ENCODE peak calls at places on chromosomes 1 and 21, in eight cellular contexts. J, M, C, I, B, L, W and X are unnamed samples.
A peak's percentile ranks its signal among the peaks of the same experiment; 100 is the strongest.

GRCh38 chr1:116540088-116540487 is 30.7 kb downstream of the CD58 start:
- DNase-seq in W (no peak), M (no peak), I (no peak), J (no peak), B (no peak), L (no peak), C (no peak), X (no peak)

GRCh38 chr1:204260601-204261197 is 46.9 kb upstream of the GOLT1A start:
- DNase-seq in J (no peak), C (no peak), W (no peak), M (no peak), L (no peak), B (no peak), I (no peak), X (no peak)

GRCh38 chr21:42513151-42513984 is at the start of gene SLC37A1:
- DNase-seq in L (peak; percentile 47), M (peak; percentile 88), I (no peak), J (no peak), C (peak; percentile 29), B (no peak), W (no peak), X (peak; percentile 44)

GRCh38 chr1:180027949-180028445 is 73.4 kb downstream of the CEP350 start:
- DNase-seq in L (no peak), J (no peak), C (no peak), M (no peak), B (no peak), I (no peak), W (no peak), X (no peak)

GRCh38 chr21:32771134-32771523 is 426 bp downstream of the PAXBP1 start:
- DNase-seq in W (peak; percentile 43), L (no peak), B (no peak), M (no peak), I (peak; percentile 58), C (peak; percentile 31), J (peak; percentile 69), X (peak; percentile 62)

GRCh38 chr1:242784074-242784473 is 259.6 kb upstream of the PLD5 start:
- DNase-seq in J (no peak), W (no peak), I (no peak), B (no peak), M (no peak), C (no peak), L (no peak), X (no peak)

GRCh38 chr21:15754640-15755039 is 24.9 kb downstream of the USP25 start:
- DNase-seq in L (no peak), J (no peak), W (no peak), B (no peak), C (no peak), I (no peak), M (no peak), X (no peak)

GRCh38 chr1:94037392-94038229 is 83.3 kb downstream of the ABCA4 start:
- DNase-seq in W (no peak), L (no peak), M (no peak), J (no peak), I (no peak), B (no peak), C (no peak), X (no peak)

GRCh38 chr1:171434717-171435346 is 50.5 kb upstream of the PRRC2C start:
- DNase-seq in L (peak; percentile 2), C (no peak), M (no peak), I (no peak), W (peak; percentile 62), B (no peak), J (no peak), X (no peak)

GRCh38 chr1:61138305-61138704 is 55.9 kb downstream of the NFIA start:
- DNase-seq in W (no peak), J (no peak), C (no peak), B (no peak), I (no peak), L (no peak), M (no peak), X (no peak)

GRCh38 chr1:8412183-8412831 is 94.4 kb downstream of the SLC45A1 start:
- DNase-seq in W (peak; percentile 82), C (no peak), M (no peak), I (no peak), B (no peak), J (no peak), L (no peak), X (no peak)

GRCh38 chr1:25529518-25530347 is 13.7 kb upstream of the LDLRAP1 start:
- DNase-seq in L (no peak), M (peak; percentile 83), I (no peak), B (no peak), W (no peak), C (no peak), J (no peak), X (no peak)

GRCh38 chr1:226162898-226163297 is 23.6 kb downstream of the ACBD3 start:
- DNase-seq in B (no peak), C (no peak), W (no peak), I (no peak), L (no peak), J (no peak), M (no peak), X (no peak)
- H3K36me3 ChIP-seq in B (peaks cover 10% of the 10 kb centered on the region), C (peaks cover 31% of the 10 kb centered on the region), W (no peaks in the 10 kb centered on the region), I (peaks cover 29% of the 10 kb centered on the region), L (peaks cover 53% of the 10 kb centered on the region), J (peaks cover 53% of the 10 kb centered on the region), M (peaks cover 17% of the 10 kb centered on the region), X (no peaks in the 10 kb centered on the region)

GRCh38 chr1:109488696-109489095 is 5.0 kb downstream of the ATXN7L2 start:
- DNase-seq in I (no peak), L (no peak), B (no peak), C (no peak), M (no peak), W (no peak), J (no peak), X (no peak)

GRCh38 chr1:109493227-109493626 is 667 bp upstream of the CYB561D1 start:
- DNase-seq in B (no peak), C (no peak), M (no peak), L (no peak), I (no peak), J (no peak), W (no peak), X (no peak)

GRCh38 chr1:109491372-109491771 is 2.5 kb upstream of the CYB561D1 start:
- DNase-seq in M (no peak), B (no peak), L (no peak), W (no peak), J (no peak), C (no peak), I (no peak), X (no peak)

GRCh38 chr1:109490029-109490933 is 3.6 kb upstream of the CYB561D1 start:
- DNase-seq in M (peak; percentile 89), I (peak; percentile 68), W (peak; percentile 70), L (peak; percentile 65), C (peak; percentile 59), B (peak; percentile 78), J (peak; percentile 83), X (no peak)

DNA sequence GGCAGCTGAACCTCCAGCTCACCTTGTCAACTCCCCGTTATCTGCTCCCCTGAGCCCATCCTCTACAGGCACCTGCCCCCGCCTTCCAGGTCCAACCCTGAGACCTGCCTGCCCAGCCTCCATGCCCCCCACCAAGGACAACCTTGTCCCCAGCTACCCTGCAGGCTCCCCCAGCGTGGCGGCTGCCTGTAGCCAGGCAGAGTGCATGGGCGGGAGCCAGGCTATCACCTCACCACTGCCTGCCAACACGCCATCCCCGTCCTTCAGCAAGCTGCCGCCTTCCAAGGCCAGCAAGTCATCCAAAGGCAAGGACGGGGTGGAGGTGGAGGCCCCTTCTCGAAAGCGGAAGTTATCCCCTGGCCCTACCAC is 3.0 kb upstream of the CYB561D1 start:
- DNase-seq in C (no peak), W (no peak), I (no peak), L (no peak), J (no peak), B (no peak), M (no peak), X (no peak)
- H3K36me3 ChIP-seq in C (peaks cover 15% of the 10 kb centered on the region), W (no peaks in the 10 kb centered on the region), I (peaks cover 17% of the 10 kb centered on the region), L (peaks cover 12% of the 10 kb centered on the region), J (no peaks in the 10 kb centered on the region), B (peaks cover 61% of the 10 kb centered on the region), M (peaks cover 1% of the 10 kb centered on the region), X (no peaks in the 10 kb centered on the region)

GRCh38 chr21:46560568-46561447 is 44.1 kb downstream of the S100B start:
- DNase-seq in J (no peak), W (no peak), M (peak; percentile 26), I (no peak), B (no peak), L (no peak), C (no peak), X (no peak)

GRCh38 chr21:46561448-46562095 is 43.3 kb downstream of the S100B start:
- DNase-seq in W (no peak), B (no peak), M (peak; percentile 16), I (no peak), L (peak; percentile 72), C (no peak), J (no peak), X (no peak)

GRCh38 chr21:46564391-46564790 is 40.5 kb downstream of the S100B start:
- DNase-seq in C (no peak), M (peak; percentile 22), L (no peak), I (no peak), W (no peak), J (no peak), B (no peak), X (no peak)

GRCh38 chr21:46562964-46563607 is 41.8 kb downstream of the S100B start:
- DNase-seq in B (no peak), M (no peak), I (peak; percentile 26), L (no peak), J (no peak), C (no peak), W (no peak), X (no peak)

GRCh38 chr21:46562472-46562871 is 42.4 kb downstream of the S100B start:
- DNase-seq in C (no peak), B (no peak), M (no peak), W (no peak), L (no peak), I (no peak), J (no peak), X (no peak)
- H3K36me3 ChIP-seq in C (peaks cover 52% of the 10 kb centered on the region), B (peaks cover 61% of the 10 kb centered on the region), M (peaks cover 25% of the 10 kb centered on the region), W (no peaks in the 10 kb centered on the region), L (peaks cover 46% of the 10 kb centered on the region), I (peaks cover 60% of the 10 kb centered on the region), J (peaks cover 25% of the 10 kb centered on the region), X (no peaks in the 10 kb centered on the region)

GRCh38 chr1:9716404-9717192 is 65.1 kb downstream of the PIK3CD start:
- DNase-seq in I (no peak), L (peak; percentile 57), M (peak; percentile 52), W (no peak), C (peak; percentile 18), J (no peak), B (no peak), X (no peak)
- H3K36me3 ChIP-seq in I (peaks cover 35% of the 10 kb centered on the region), L (peaks cover 35% of the 10 kb centered on the region), M (no peaks in the 10 kb centered on the region), W (no peaks in the 10 kb centered on the region), C (peaks cover 56% of the 10 kb centered on the region), J (no peaks in the 10 kb centered on the region), B (no peaks in the 10 kb centered on the region), X (no peaks in the 10 kb centered on the region)

GRCh38 chr1:235442788-235443429 is 61.3 kb downstream of the B3GALNT2 start:
- DNase-seq in I (no peak), M (no peak), L (no peak), C (no peak), J (no peak), W (no peak), B (no peak), X (no peak)

DNA sequence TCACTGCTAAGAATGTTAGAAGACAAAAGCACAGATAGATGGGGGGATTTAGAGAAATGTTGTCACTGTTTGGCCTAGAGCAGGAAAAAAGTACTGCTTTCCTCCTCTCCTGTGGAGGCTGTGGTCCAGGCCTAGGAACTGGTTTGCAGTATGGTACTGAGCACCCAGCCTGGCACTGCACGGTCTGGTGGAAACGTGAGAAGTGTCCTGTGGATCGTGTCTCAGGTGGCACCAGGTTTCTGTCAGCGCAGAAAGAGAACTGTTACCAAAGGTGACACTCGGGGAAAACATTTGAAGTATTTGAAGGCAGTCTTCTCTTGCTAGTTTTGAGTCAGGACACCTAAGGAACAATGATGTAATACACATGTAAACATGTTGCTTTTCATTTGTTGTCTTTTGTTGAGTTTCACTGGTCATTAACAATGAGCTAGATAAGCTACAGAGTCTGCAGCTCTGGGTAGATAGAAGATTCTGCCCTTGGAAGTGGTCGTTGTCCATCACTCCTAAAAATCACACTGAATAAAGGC is 63.0 kb downstream of the B3GALNT2 start:
- DNase-seq in M (no peak), W (no peak), B (no peak), I (no peak), J (no peak), C (no peak), L (no peak), X (no peak)
- H3K36me3 ChIP-seq in M (peaks cover 17% of the 10 kb centered on the region), W (no peaks in the 10 kb centered on the region), B (peaks cover 97% of the 10 kb centered on the region), I (peaks cover 32% of the 10 kb centered on the region), J (peaks cover 76% of the 10 kb centered on the region), C (peaks cover 35% of the 10 kb centered on the region), L (peaks cover 41% of the 10 kb centered on the region), X (peaks cover 5% of the 10 kb centered on the region)